ENCODE peak calls at places on chromosomes 3 and 15, in eight cellular contexts. O, H, X, L, Q, S, E and R are unnamed samples.

GRCh38 chr3:54003136-54003535 is 111.5 kb upstream of the SELENOK start:
- DNase-seq in O (no peak), H (no peak), X (no peak), L (no peak), Q (no peak), S (no peak), E (no peak), R (peak)

GRCh38 chr3:151328298-151329036 is 882 bp downstream of the P2RY13 start:
- DNase-seq in O (peak), H (no peak), X (peak), L (no peak), Q (no peak), S (peak), E (no peak), R (no peak)

GRCh38 chr3:184085389-184085852 is 11.4 kb upstream of the HTR3E start:
- DNase-seq in O (peak), H (no peak), X (no peak), L (no peak), Q (peak), S (peak), E (no peak), R (no peak)

GRCh38 chr3:17195856-17196604 is 311.3 kb downstream of the PLCL2 start:
- DNase-seq in O (no peak), H (no peak), X (peak), L (no peak), Q (no peak), S (no peak), E (no peak), R (no peak)

GRCh38 chr3:51471775-51472652 is 27.8 kb downstream of the DCAF1 start:
- DNase-seq in O (no peak), H (no peak), X (peak), L (no peak), Q (no peak), S (no peak), E (no peak), R (no peak)

GRCh38 chr3:44227622-44228021 is 14.1 kb upstream of the TOPAZ1 start:
- DNase-seq in O (no peak), H (no peak), X (peak), L (no peak), Q (no peak), S (no peak), E (no peak), R (no peak)

GRCh38 chr3:13222891-13223573 is 149.8 kb upstream of the IQSEC1 start:
- DNase-seq in O (no peak), H (no peak), X (no peak), L (no peak), Q (no peak), S (no peak), E (no peak), R (no peak)

GRCh38 chr3:154778057-154778456 is 302.1 kb upstream of the MME start:
- DNase-seq in O (no peak), H (no peak), X (no peak), L (no peak), Q (no peak), S (no peak), E (no peak), R (no peak)

GRCh38 chr3:71629289-71630252 is 46.0 kb upstream of the FOXP1 start:
- DNase-seq in O (no peak), H (no peak), X (peak), L (no peak), Q (no peak), S (no peak), E (peak), R (no peak)

GRCh38 chr3:46537789-46538188 is 28.3 kb downstream of the LRRC2 start:
- DNase-seq in O (no peak), H (no peak), X (no peak), L (no peak), Q (no peak), S (no peak), E (no peak), R (no peak)

GRCh38 chr3:152460936-152461335 is 192.2 kb downstream of the MBNL1 start:
- DNase-seq in O (no peak), H (no peak), X (no peak), L (no peak), Q (no peak), S (no peak), E (no peak), R (no peak)

GRCh38 chr3:34073961-34074360 is 275.5 kb downstream of the PDCD6IP start:
- DNase-seq in O (no peak), H (no peak), X (no peak), L (no peak), Q (no peak), S (no peak), E (no peak), R (no peak)

GRCh38 chr3:111890051-111890580 is 31.1 kb downstream of the PHLDB2 start:
- DNase-seq in O (no peak), H (no peak), X (no peak), L (no peak), Q (no peak), S (no peak), E (no peak), R (no peak)

GRCh38 chr3:13111874-13112520 is 38.8 kb upstream of the IQSEC1 start:
- DNase-seq in O (no peak), H (no peak), X (no peak), L (peak), Q (no peak), S (no peak), E (no peak), R (no peak)

GRCh38 chr15:82048809-82049208 is 3.0 kb upstream of the MEX3B start:
- DNase-seq in O (no peak), H (no peak), X (no peak), L (no peak), Q (no peak), S (no peak), E (no peak), R (no peak)

GRCh38 chr3:52093751-52094525 is 37.6 kb upstream of the DUSP7 start:
- DNase-seq in O (peak), H (no peak), X (peak), L (peak), Q (peak), S (no peak), E (no peak), R (no peak)

GRCh38 chr3:217436-217835 is 20.9 kb downstream of the CHL1 start:
- DNase-seq in O (no peak), H (no peak), X (no peak), L (no peak), Q (no peak), S (no peak), E (no peak), R (no peak)

GRCh38 chr3:36729204-36730056 is 34.9 kb downstream of the DCLK3 start:
- DNase-seq in O (peak), H (no peak), X (peak), L (no peak), Q (peak), S (peak), E (no peak), R (peak)